ENCODE peak calls at places on chromosomes 11 and 22, in five cellular contexts. J is cardiac muscle cell, L is IMR-90, A is WERI-Rb-1, G is OCI-LY7. Y is an unnamed sample.

GRCh38 chr11:62044639-62045121 is 77.2 kb upstream of the FTH1 start:
- DNase-seq in J (no peak), L (no peak), A (no peak), G (no peak), Y (no peak)

GRCh38 chr22:46935506-46936377 is 173.3 kb downstream of the TBC1D22A start:
- DNase-seq in J (no peak), L (no peak), A (no peak), G (no peak), Y (peak; percentile 58)

GRCh38 chr11:99325807-99326206 is 305.1 kb downstream of the CNTN5 start:
- DNase-seq in J (no peak), L (peak; percentile 89), A (no peak), G (no peak), Y (no peak)

GRCh38 chr11:111549869-111550203 is 9.3 kb downstream of the LAYN start:
- DNase-seq in J (no peak), L (no peak), A (no peak), G (no peak), Y (no peak)

GRCh38 chr11:102453286-102453797 is 777 bp upstream of the TMEM123 start:
- DNase-seq in J (no peak), L (no peak), A (no peak), G (peak; percentile 39), Y (no peak)

GRCh38 chr11:102347526-102348331 is 715 bp downstream of the BIRC2 start:
- DNase-seq in J (peak; percentile 19), L (peak; percentile 29), A (no peak), G (peak; percentile 53), Y (no peak)

GRCh38 chr22:39537981-39538380 is 5.4 kb upstream of the RPS19BP1 start:
- DNase-seq in J (no peak), L (no peak), A (no peak), G (no peak), Y (no peak)

GRCh38 chr11:103170865-103171264 is 61.6 kb downstream of the DYNC2H1 start:
- DNase-seq in J (no peak), L (peak; percentile 61), A (no peak), G (no peak), Y (no peak)

GRCh38 chr11:18668131-18668530 is 30.4 kb upstream of the TMEM86A start:
- DNase-seq in J (no peak), L (no peak), A (no peak), G (no peak), Y (no peak)

GRCh38 chr11:69091638-69092165 is 43.0 kb downstream of the TPCN2 start:
- DNase-seq in J (no peak), L (no peak), A (no peak), G (no peak), Y (no peak)
- H3K36me3 ChIP-seq in J (peaks cover 24% of the 10 kb centered on the region), L (peaks cover 16% of the 10 kb centered on the region), A (peaks cover 12% of the 10 kb centered on the region), G (peaks cover 44% of the 10 kb centered on the region), Y (peaks cover 23% of the 10 kb centered on the region)

GRCh38 chr11:34029176-34029575 is 22.4 kb upstream of the CAPRIN1 start:
- DNase-seq in J (no peak), L (no peak), A (no peak), G (no peak), Y (no peak)
- H3K36me3 ChIP-seq in J (no peaks in the 10 kb centered on the region), L (no peaks in the 10 kb centered on the region), A (no peaks in the 10 kb centered on the region), G (no peaks in the 10 kb centered on the region), Y (no peaks in the 10 kb centered on the region)

GRCh38 chr11:74403607-74404006 is 5.4 kb upstream of the PGM2L1 start:
- DNase-seq in J (no peak), L (no peak), A (no peak), G (no peak), Y (no peak)
- H3K36me3 ChIP-seq in J (no peaks in the 10 kb centered on the region), L (no peaks in the 10 kb centered on the region), A (no peaks in the 10 kb centered on the region), G (no peaks in the 10 kb centered on the region), Y (no peaks in the 10 kb centered on the region)

GRCh38 chr22:45197606-45198462 is 34.1 kb downstream of the NUP50 start:
- DNase-seq in J (no peak), L (no peak), A (no peak), G (no peak), Y (no peak)

GRCh38 chr22:45200230-45200629 is 36.5 kb downstream of the NUP50 start:
- DNase-seq in J (no peak), L (no peak), A (no peak), G (no peak), Y (no peak)

GRCh38 chr22:45200862-45201511 is 37.3 kb downstream of the NUP50 start:
- DNase-seq in J (no peak), L (peak; percentile 98), A (no peak), G (no peak), Y (no peak)

GRCh38 chr22:45198463-45198795 is 34.7 kb downstream of the NUP50 start:
- DNase-seq in J (no peak), L (no peak), A (no peak), G (no peak), Y (no peak)

GRCh38 chr22:45199723-45200122 is 36.0 kb downstream of the NUP50 start:
- DNase-seq in J (no peak), L (no peak), A (no peak), G (no peak), Y (no peak)
- H3K36me3 ChIP-seq in J (no peaks in the 10 kb centered on the region), L (peaks cover 63% of the 10 kb centered on the region), A (peaks cover 13% of the 10 kb centered on the region), G (peaks cover 86% of the 10 kb centered on the region), Y (peaks cover 47% of the 10 kb centered on the region)

Y was measured in right atrium auricular region.